ENCODE peak calls at places on chromosomes 6 and 20, in five cellular contexts. One of them, this sample, is unnamed.

GRCh38 chr6:142698751-142699150 is 246.2 kb downstream of the HIVEP2 start:
- DNase-seq in T-helper 2 cell: no peak
- DNase-seq in NCI-H510A: no peak
- DNase-seq in AG08396: no peak
- DNase-seq in stimulated activated CD4-positive, alpha-beta T cell treated with anti-CD3 and anti-CD28 coated beads, Interleukin-1b, Interleukin-23, amount 100 ng/mL, for 24 hours: no peak
- DNase-seq in this sample: no peak

GRCh38 chr20:57390604-57391438 is at the start of gene RBM38:
- DNase-seq in T-helper 2 cell: peak
- DNase-seq in NCI-H510A: peak
- DNase-seq in AG08396: peak
- DNase-seq in stimulated activated CD4-positive, alpha-beta T cell treated with anti-CD3 and anti-CD28 coated beads, Interleukin-1b, Interleukin-23, amount 100 ng/mL, for 24 hours: peak
- DNase-seq in this sample: peak

GRCh38 chr20:8654486-8654885 is 414.4 kb upstream of the PLCB4 start:
- DNase-seq in T-helper 2 cell: no peak
- DNase-seq in NCI-H510A: no peak
- DNase-seq in AG08396: no peak
- DNase-seq in stimulated activated CD4-positive, alpha-beta T cell treated with anti-CD3 and anti-CD28 coated beads, Interleukin-1b, Interleukin-23, amount 100 ng/mL, for 24 hours: no peak
- DNase-seq in this sample: no peak

GRCh38 chr6:108363756-108364356 is 69.0 kb downstream of the AFG1L start:
- DNase-seq in T-helper 2 cell: no peak
- DNase-seq in NCI-H510A: no peak
- DNase-seq in AG08396: no peak
- DNase-seq in stimulated activated CD4-positive, alpha-beta T cell treated with anti-CD3 and anti-CD28 coated beads, Interleukin-1b, Interleukin-23, amount 100 ng/mL, for 24 hours: no peak
- DNase-seq in this sample: no peak

GRCh38 chr6:30819287-30819917 is 64.9 kb upstream of the DDR1 start:
- DNase-seq in T-helper 2 cell: no peak
- DNase-seq in NCI-H510A: no peak
- DNase-seq in AG08396: no peak
- DNase-seq in stimulated activated CD4-positive, alpha-beta T cell treated with anti-CD3 and anti-CD28 coated beads, Interleukin-1b, Interleukin-23, amount 100 ng/mL, for 24 hours: no peak
- DNase-seq in this sample: no peak

GRCh38 chr6:89944181-89944755 is 50.0 kb downstream of the GJA10 start:
- DNase-seq in T-helper 2 cell: no peak
- DNase-seq in NCI-H510A: no peak
- DNase-seq in AG08396: no peak
- DNase-seq in stimulated activated CD4-positive, alpha-beta T cell treated with anti-CD3 and anti-CD28 coated beads, Interleukin-1b, Interleukin-23, amount 100 ng/mL, for 24 hours: no peak
- DNase-seq in this sample: no peak

GRCh38 chr6:117653949-117654348 is 21.3 kb upstream of the NUS1 start:
- DNase-seq in T-helper 2 cell: no peak
- DNase-seq in NCI-H510A: no peak
- DNase-seq in AG08396: no peak
- DNase-seq in stimulated activated CD4-positive, alpha-beta T cell treated with anti-CD3 and anti-CD28 coated beads, Interleukin-1b, Interleukin-23, amount 100 ng/mL, for 24 hours: no peak
- DNase-seq in this sample: no peak

GRCh38 chr6:42281016-42281533 is 63.4 kb upstream of the MRPS10 start:
- DNase-seq in T-helper 2 cell: no peak
- DNase-seq in NCI-H510A: no peak
- DNase-seq in AG08396: no peak
- DNase-seq in stimulated activated CD4-positive, alpha-beta T cell treated with anti-CD3 and anti-CD28 coated beads, Interleukin-1b, Interleukin-23, amount 100 ng/mL, for 24 hours: no peak
- DNase-seq in this sample: no peak

GRCh38 chr20:32674362-32674789 is 635 bp upstream of the C20orf203 start:
- DNase-seq in T-helper 2 cell: peak
- DNase-seq in NCI-H510A: no peak
- DNase-seq in AG08396: peak
- DNase-seq in stimulated activated CD4-positive, alpha-beta T cell treated with anti-CD3 and anti-CD28 coated beads, Interleukin-1b, Interleukin-23, amount 100 ng/mL, for 24 hours: peak
- DNase-seq in this sample: no peak

GRCh38 chr20:60011512-60012507 is 53.6 kb downstream of the CDH26 start:
- DNase-seq in T-helper 2 cell: no peak
- DNase-seq in NCI-H510A: peak
- DNase-seq in AG08396: no peak
- DNase-seq in stimulated activated CD4-positive, alpha-beta T cell treated with anti-CD3 and anti-CD28 coated beads, Interleukin-1b, Interleukin-23, amount 100 ng/mL, for 24 hours: no peak
- DNase-seq in this sample: no peak

GRCh38 chr20:37914672-37915433 is 11.9 kb downstream of the VSTM2L start:
- DNase-seq in T-helper 2 cell: no peak
- DNase-seq in NCI-H510A: no peak
- DNase-seq in AG08396: no peak
- DNase-seq in stimulated activated CD4-positive, alpha-beta T cell treated with anti-CD3 and anti-CD28 coated beads, Interleukin-1b, Interleukin-23, amount 100 ng/mL, for 24 hours: no peak
- DNase-seq in this sample: no peak

GRCh38 chr20:51628533-51629398 is 86.2 kb upstream of the NFATC2 start:
- DNase-seq in T-helper 2 cell: no peak
- DNase-seq in NCI-H510A: no peak
- DNase-seq in AG08396: peak
- DNase-seq in stimulated activated CD4-positive, alpha-beta T cell treated with anti-CD3 and anti-CD28 coated beads, Interleukin-1b, Interleukin-23, amount 100 ng/mL, for 24 hours: no peak
- DNase-seq in this sample: no peak

GRCh38 chr6:148888853-148889252 is 142.0 kb downstream of the UST start:
- DNase-seq in T-helper 2 cell: no peak
- DNase-seq in NCI-H510A: no peak
- DNase-seq in AG08396: no peak
- DNase-seq in stimulated activated CD4-positive, alpha-beta T cell treated with anti-CD3 and anti-CD28 coated beads, Interleukin-1b, Interleukin-23, amount 100 ng/mL, for 24 hours: no peak
- DNase-seq in this sample: no peak

GRCh38 chr20:62892348-62893304 is 31.0 kb upstream of the TCFL5 start:
- DNase-seq in T-helper 2 cell: no peak
- DNase-seq in NCI-H510A: no peak
- DNase-seq in AG08396: no peak
- DNase-seq in stimulated activated CD4-positive, alpha-beta T cell treated with anti-CD3 and anti-CD28 coated beads, Interleukin-1b, Interleukin-23, amount 100 ng/mL, for 24 hours: no peak
- DNase-seq in this sample: peak

GRCh38 chr6:3997144-3997770 is 81.7 kb downstream of the FAM217A start:
- DNase-seq in T-helper 2 cell: no peak
- DNase-seq in NCI-H510A: no peak
- DNase-seq in AG08396: peak
- DNase-seq in stimulated activated CD4-positive, alpha-beta T cell treated with anti-CD3 and anti-CD28 coated beads, Interleukin-1b, Interleukin-23, amount 100 ng/mL, for 24 hours: no peak
- DNase-seq in this sample: no peak

GRCh38 chr6:24500683-24501082 is 5.9 kb downstream of the ALDH5A1 start:
- DNase-seq in T-helper 2 cell: no peak
- DNase-seq in NCI-H510A: no peak
- DNase-seq in AG08396: no peak
- DNase-seq in stimulated activated CD4-positive, alpha-beta T cell treated with anti-CD3 and anti-CD28 coated beads, Interleukin-1b, Interleukin-23, amount 100 ng/mL, for 24 hours: no peak
- DNase-seq in this sample: no peak

GRCh38 chr6:154249499-154250298 is 106.9 kb downstream of the IPCEF1 start:
- DNase-seq in T-helper 2 cell: peak
- DNase-seq in NCI-H510A: no peak
- DNase-seq in AG08396: no peak
- DNase-seq in stimulated activated CD4-positive, alpha-beta T cell treated with anti-CD3 and anti-CD28 coated beads, Interleukin-1b, Interleukin-23, amount 100 ng/mL, for 24 hours: no peak
- DNase-seq in this sample: no peak

GRCh38 chr6:142406131-142406530 is 104.3 kb downstream of the ADGRG6 start:
- DNase-seq in T-helper 2 cell: no peak
- DNase-seq in NCI-H510A: no peak
- DNase-seq in AG08396: no peak
- DNase-seq in stimulated activated CD4-positive, alpha-beta T cell treated with anti-CD3 and anti-CD28 coated beads, Interleukin-1b, Interleukin-23, amount 100 ng/mL, for 24 hours: no peak
- DNase-seq in this sample: no peak

GRCh38 chr20:58623579-58624473 is 27.3 kb upstream of the STX16 start:
- DNase-seq in T-helper 2 cell: no peak
- DNase-seq in NCI-H510A: no peak
- DNase-seq in AG08396: peak
- DNase-seq in stimulated activated CD4-positive, alpha-beta T cell treated with anti-CD3 and anti-CD28 coated beads, Interleukin-1b, Interleukin-23, amount 100 ng/mL, for 24 hours: no peak
- DNase-seq in this sample: peak

GRCh38 chr6:130602151-130602770 is 224.9 kb upstream of the SMLR1 start:
- DNase-seq in T-helper 2 cell: no peak
- DNase-seq in NCI-H510A: no peak
- DNase-seq in AG08396: peak
- DNase-seq in stimulated activated CD4-positive, alpha-beta T cell treated with anti-CD3 and anti-CD28 coated beads, Interleukin-1b, Interleukin-23, amount 100 ng/mL, for 24 hours: no peak
- DNase-seq in this sample: no peak

GRCh38 chr20:53692465-53693067 is 98.9 kb upstream of the ZNF217 start:
- DNase-seq in T-helper 2 cell: no peak
- DNase-seq in NCI-H510A: no peak
- DNase-seq in AG08396: peak
- DNase-seq in stimulated activated CD4-positive, alpha-beta T cell treated with anti-CD3 and anti-CD28 coated beads, Interleukin-1b, Interleukin-23, amount 100 ng/mL, for 24 hours: no peak
- DNase-seq in this sample: no peak

GRCh38 chr6:75210885-75211739 is 5.3 kb upstream of the COL12A1 start:
- DNase-seq in T-helper 2 cell: peak
- DNase-seq in NCI-H510A: no peak
- DNase-seq in AG08396: no peak
- DNase-seq in stimulated activated CD4-positive, alpha-beta T cell treated with anti-CD3 and anti-CD28 coated beads, Interleukin-1b, Interleukin-23, amount 100 ng/mL, for 24 hours: no peak
- DNase-seq in this sample: no peak

GRCh38 chr6:170093276-170093657 is 197.6 kb downstream of the DLL1 start:
- DNase-seq in T-helper 2 cell: no peak
- DNase-seq in NCI-H510A: no peak
- DNase-seq in AG08396: no peak
- DNase-seq in stimulated activated CD4-positive, alpha-beta T cell treated with anti-CD3 and anti-CD28 coated beads, Interleukin-1b, Interleukin-23, amount 100 ng/mL, for 24 hours: no peak
- DNase-seq in this sample: no peak

GRCh38 chr6:75849329-75850025 is 100.4 kb downstream of the MYO6 start:
- DNase-seq in T-helper 2 cell: no peak
- DNase-seq in NCI-H510A: no peak
- DNase-seq in AG08396: no peak
- DNase-seq in stimulated activated CD4-positive, alpha-beta T cell treated with anti-CD3 and anti-CD28 coated beads, Interleukin-1b, Interleukin-23, amount 100 ng/mL, for 24 hours: no peak
- DNase-seq in this sample: no peak

GRCh38 chr6:16146527-16146955 is 17.7 kb downstream of the MYLIP start:
- DNase-seq in T-helper 2 cell: no peak
- DNase-seq in NCI-H510A: no peak
- DNase-seq in AG08396: no peak
- DNase-seq in stimulated activated CD4-positive, alpha-beta T cell treated with anti-CD3 and anti-CD28 coated beads, Interleukin-1b, Interleukin-23, amount 100 ng/mL, for 24 hours: no peak
- DNase-seq in this sample: no peak

GRCh38 chr6:170178561-170179477 is 112.1 kb downstream of the DLL1 start:
- DNase-seq in T-helper 2 cell: no peak
- DNase-seq in NCI-H510A: peak
- DNase-seq in AG08396: peak
- DNase-seq in stimulated activated CD4-positive, alpha-beta T cell treated with anti-CD3 and anti-CD28 coated beads, Interleukin-1b, Interleukin-23, amount 100 ng/mL, for 24 hours: no peak
- DNase-seq in this sample: peak

GRCh38 chr6:29653452-29654038 is 3.3 kb upstream of the MOG start:
- DNase-seq in T-helper 2 cell: peak
- DNase-seq in NCI-H510A: peak
- DNase-seq in AG08396: peak
- DNase-seq in stimulated activated CD4-positive, alpha-beta T cell treated with anti-CD3 and anti-CD28 coated beads, Interleukin-1b, Interleukin-23, amount 100 ng/mL, for 24 hours: no peak
- DNase-seq in this sample: no peak

GRCh38 chr6:110053395-110054240 is 75.5 kb downstream of the GPR6 start:
- DNase-seq in T-helper 2 cell: no peak
- DNase-seq in NCI-H510A: no peak
- DNase-seq in AG08396: peak
- DNase-seq in stimulated activated CD4-positive, alpha-beta T cell treated with anti-CD3 and anti-CD28 coated beads, Interleukin-1b, Interleukin-23, amount 100 ng/mL, for 24 hours: no peak
- DNase-seq in this sample: no peak